ENCODE peak calls at places on chromosomes 6 and 20, in four cellular contexts. C is K562, I is WTC11, U is HepG2. T is an unnamed sample.

GRCh38 chr20:32203556-32204484 is 3.7 kb downstream of the PLAGL2 start:
- DNase-seq in C (no peak), I (no peak), U (no peak), T (no peak)

GRCh38 chr6:168029459-168030217 is 32.2 kb downstream of the KIF25 start:
- DNase-seq in C (no peak), I (no peak), U (no peak), T (no peak)

GRCh38 chr6:145031001-145031400 is 704.3 kb downstream of the EPM2A start:
- DNase-seq in C (no peak), I (no peak), U (no peak), T (no peak)

GRCh38 chr6:136593748-136594490 is 43.7 kb upstream of the MAP7 start:
- DNase-seq in C (no peak), I (no peak), U (peak), T (no peak)

GRCh38 chr20:21739161-21739560 is 33.7 kb downstream of the PAX1 start:
- DNase-seq in C (no peak), I (no peak), U (no peak), T (no peak)

GRCh38 chr20:25274891-25275812 is 27.3 kb downstream of the PYGB start:
- DNase-seq in C (no peak), I (peak), U (no peak), T (no peak)

GRCh38 chr6:43926644-43927524 is 156.9 kb downstream of the VEGFA start:
- DNase-seq in C (peak), I (peak), U (peak), T (peak)

GRCh38 chr6:98947411-98948292 is at the start of gene FBXL4:
- DNase-seq in C (peak), I (peak), U (peak), T (peak)

GRCh38 chr20:2602046-2602735 is 50.2 kb upstream of the NOP56 start:
- DNase-seq in C (no peak), I (no peak), U (no peak), T (no peak)

DNA sequence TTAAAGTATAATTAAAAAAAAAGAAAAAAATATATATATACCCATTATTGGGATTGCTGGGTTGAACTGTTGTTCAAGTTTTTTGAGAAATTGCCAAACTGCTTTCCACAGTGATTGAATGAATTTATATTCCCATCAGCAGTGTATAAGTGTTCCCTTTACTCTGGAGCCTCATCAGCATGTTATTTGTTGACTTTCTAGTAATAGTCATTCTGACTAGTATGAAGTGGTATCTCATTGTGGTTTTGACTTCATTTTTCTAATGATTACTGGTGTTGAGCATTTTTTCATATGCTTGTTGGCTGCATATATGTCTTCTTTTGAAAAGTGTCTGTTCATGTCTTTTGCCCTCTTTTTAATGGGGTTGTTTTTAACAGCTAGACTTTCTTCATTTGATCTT is 1260.8 kb upstream of the GJE1 start:
- DNase-seq in C (no peak), I (no peak), U (no peak), T (no peak)
- TF ChIP-seq ELF4 in C (no peak), I (no peak), U (no peak), T (no peak)

DNA sequence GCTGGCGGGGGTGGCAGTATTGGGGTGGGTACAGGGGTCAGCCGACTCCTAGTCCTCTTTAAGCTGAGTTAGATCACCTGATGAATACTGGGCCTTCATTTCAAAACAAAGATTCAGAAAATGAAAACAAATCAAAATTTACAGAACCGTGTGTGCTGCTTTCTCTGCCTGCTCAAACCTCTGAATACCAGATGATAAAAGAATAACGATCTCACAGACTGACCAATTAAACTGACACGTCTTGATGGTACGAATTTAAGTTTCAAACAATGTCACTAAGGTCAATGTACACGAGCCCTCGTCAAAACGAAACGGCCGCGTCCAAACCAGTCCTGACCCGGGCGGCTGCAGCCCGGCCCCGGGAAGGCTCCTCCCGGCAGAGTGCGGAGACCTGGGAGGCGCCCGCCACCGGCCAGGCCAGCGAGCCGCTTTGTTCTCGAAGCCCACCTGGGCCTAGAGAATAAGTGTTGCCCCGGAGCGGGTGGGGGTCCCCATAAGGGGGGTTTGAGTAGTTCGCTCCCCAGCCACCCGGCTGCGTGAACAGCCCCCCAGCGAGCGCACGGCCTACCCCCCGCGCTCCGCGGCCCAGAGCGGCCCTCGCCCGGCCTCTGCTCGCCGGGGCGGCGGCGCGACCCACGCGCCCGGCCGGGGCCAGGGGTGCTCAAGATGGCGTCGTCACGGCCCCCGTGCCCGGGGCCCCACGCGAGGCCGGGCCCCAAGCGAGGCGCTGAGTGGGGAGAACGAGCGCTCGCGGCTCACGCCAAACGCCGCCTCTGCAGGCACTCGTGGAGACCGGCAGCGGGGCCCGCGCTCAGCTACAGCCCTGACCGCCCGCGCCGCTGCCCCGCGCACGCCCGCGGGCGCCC is 709 bp downstream of the PSMA7 start:
- DNase-seq in C (no peak), I (peak), U (no peak), T (no peak)
- TF ChIP-seq ELF4 in C (no peak), I (no peak), U (no peak), T (no peak)

GRCh38 chr20:58709013-58709702 is 16.6 kb downstream of the NPEPL1 start:
- DNase-seq in C (no peak), I (no peak), U (no peak), T (no peak)
- TF ChIP-seq ELF4 in C (no peak), I (no peak), U (no peak), T (no peak)

GRCh38 chr6:31665501-31666336 is at the start of gene CSNK2B:
- DNase-seq in C (peak), I (peak), U (peak), T (peak)
- TF ChIP-seq ELF4 in C (peak), I (no peak), U (no peak), T (peak)

GRCh38 chr6:165119231-165120020 is 190.0 kb downstream of the C6orf118 start:
- DNase-seq in C (no peak), I (no peak), U (no peak), T (no peak)
- TF ChIP-seq ELF4 in C (no peak), I (no peak), U (no peak), T (no peak)

GRCh38 chr20:63829943-63830820 is 882 bp downstream of the ZBTB46 start:
- DNase-seq in C (no peak), I (peak), U (no peak), T (peak)
- TF ChIP-seq ELF4 in C (no peak), I (no peak), U (no peak), T (no peak)

GRCh38 chr6:45658958-45659357 is 281.2 kb upstream of the SUPT3H start:
- DNase-seq in C (no peak), I (no peak), U (no peak), T (no peak)
- TF ChIP-seq ELF4 in C (no peak), I (no peak), U (no peak), T (no peak)

GRCh38 chr6:75493400-75494064 is at the start of gene FILIP1:
- DNase-seq in C (no peak), I (no peak), U (no peak), T (peak)
- TF ChIP-seq ELF4 in C (no peak), I (no peak), U (no peak), T (no peak)

GRCh38 chr6:150143521-150144293 is 863 bp downstream of the PPP1R14C start:
- DNase-seq in C (peak), I (no peak), U (no peak), T (no peak)
- TF ChIP-seq ELF4 in C (no peak), I (no peak), U (no peak), T (no peak)

GRCh38 chr6:47485491-47486135 is 8.0 kb downstream of the CD2AP start:
- DNase-seq in C (no peak), I (no peak), U (no peak), T (no peak)

GRCh38 chr6:47483853-47484546 is 6.4 kb downstream of the CD2AP start:
- DNase-seq in C (no peak), I (no peak), U (peak), T (no peak)

GRCh38 chr6:47483516-47483852 is 5.9 kb downstream of the CD2AP start:
- DNase-seq in C (no peak), I (no peak), U (no peak), T (no peak)

GRCh38 chr6:47484616-47485015 is 7.0 kb downstream of the CD2AP start:
- DNase-seq in C (no peak), I (no peak), U (no peak), T (no peak)

DNA sequence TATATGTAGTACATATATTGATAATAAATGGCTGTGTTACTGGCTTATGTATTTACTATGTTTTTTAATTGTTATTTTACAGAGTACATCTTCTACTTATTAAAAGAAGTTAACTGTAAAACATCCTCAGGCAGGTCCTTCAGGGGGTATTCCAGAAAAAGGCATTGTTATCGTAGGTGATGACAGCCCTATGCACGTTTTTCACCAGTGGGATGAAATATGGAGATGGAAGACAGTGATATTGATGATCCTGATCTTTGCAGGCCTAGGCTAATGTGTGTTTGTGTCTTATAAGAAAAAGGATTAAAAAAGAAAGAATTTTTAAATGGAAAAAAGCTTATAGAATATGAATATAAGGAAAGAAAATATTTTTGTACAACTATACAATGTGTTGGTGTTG is 7.5 kb downstream of the CD2AP start:
- DNase-seq in C (no peak), I (no peak), U (no peak), T (no peak)
- TF ChIP-seq ELF4 in C (no peak), I (no peak), U (no peak), T (no peak)